ENCODE peak calls at places on chromosome 16, in nine cellular contexts. N is tibial nerve; Q is endodermal cell; D is heart left ventricle; C is CD8-positive, alpha-beta T cell; U is bronchial epithelial cell; R is mesendoderm; B is H1; O is ovary. K is an unnamed sample. For H3K27me3, the result is how much of the 10 kb centered on the place peaks cover.

GRCh38 chr16:9033125-9033830 is 58.2 kb upstream of the HAPSTR1 start:
- DNase-seq in N (no peak), U (peak), C (no peak), D (peak), B (peak), R (peak), Q (peak), O (no peak), K (peak)

GRCh38 chr16:30853758-30854157 is 40.1 kb downstream of the BCL7C start:
- DNase-seq in C (no peak), O (no peak), U (peak), B (no peak), R (no peak), D (no peak), N (no peak), Q (no peak), K (no peak)

GRCh38 chr16:46884513-46885293 is 541 bp downstream of the GPT2 start:
- DNase-seq in B (no peak), N (no peak), R (peak), Q (peak), D (no peak), C (no peak), U (no peak), O (peak), K (peak)

GRCh38 chr16:84262939-84263338 is 23.1 kb upstream of the KCNG4 start:
- DNase-seq in R (no peak), N (no peak), O (no peak), U (no peak), Q (no peak), D (no peak), C (no peak), B (no peak), K (no peak)

GRCh38 chr16:84446086-84446485 is 58.4 kb downstream of the MEAK7 start:
- DNase-seq in D (no peak), R (peak), Q (no peak), C (no peak), O (no peak), N (no peak), U (peak), B (no peak), K (no peak)

GRCh38 chr16:63612462-63613227 is 1509.2 kb downstream of the CDH11 start:
- DNase-seq in D (no peak), R (peak), Q (no peak), N (no peak), O (no peak), B (no peak), U (no peak), C (no peak), K (no peak)

GRCh38 chr16:48535831-48536599 is 74.0 kb downstream of the N4BP1 start:
- DNase-seq in B (no peak), D (peak), O (peak), R (no peak), Q (no peak), N (peak), U (peak), C (no peak), K (peak)

GRCh38 chr16:23072769-23073549 is 76.3 kb downstream of the USP31 start:
- DNase-seq in D (no peak), Q (no peak), U (peak), B (no peak), N (no peak), O (no peak), R (no peak), C (no peak), K (no peak)

GRCh38 chr16:66420396-66420795 is 6.7 kb upstream of the BEAN1 start:
- DNase-seq in Q (no peak), N (no peak), U (peak), O (no peak), C (no peak), D (no peak), B (no peak), R (no peak), K (no peak)

GRCh38 chr16:85986931-85987749 is 88.2 kb downstream of the IRF8 start:
- DNase-seq in R (no peak), C (peak), O (no peak), Q (peak), N (no peak), D (no peak), U (no peak), B (peak), K (peak)

GRCh38 chr16:57480754-57481230 is 5.5 kb downstream of the DOK4 start:
- DNase-seq in N (no peak), U (no peak), B (no peak), Q (no peak), D (no peak), O (peak), C (no peak), R (no peak), K (no peak)

GRCh38 chr16:66503030-66503429 is 46.9 kb downstream of the TK2 start:
- DNase-seq in R (no peak), Q (no peak), O (peak), N (peak), B (no peak), U (no peak), D (peak), C (no peak), K (peak)

GRCh38 chr16:47311738-47312505 is 148.9 kb downstream of the ITFG1 start:
- DNase-seq in B (no peak), C (no peak), U (peak), D (no peak), O (no peak), Q (peak), R (peak), N (no peak), K (peak)

GRCh38 chr16:1863681-1864460 is 8.1 kb downstream of the MEIOB start:
- DNase-seq in N (no peak), U (peak), B (no peak), Q (no peak), D (no peak), C (no peak), O (no peak), R (peak), K (no peak)

GRCh38 chr16:22029632-22030031 is 21.7 kb downstream of the MOSMO start:
- DNase-seq in N (no peak), C (no peak), U (no peak), O (no peak), R (no peak), Q (no peak), D (no peak), B (no peak), K (no peak)
- H3K4me3 ChIP-seq in N (no peak), C (no peak), U (no peak), O (no peak), R (no peak), Q (no peak), D (no peak), B (no peak), K (no peak)

GRCh38 chr16:67647681-67648080 is 2.7 kb downstream of the CARMIL2 start:
- DNase-seq in U (no peak), D (no peak), Q (no peak), R (no peak), O (no peak), N (no peak), B (no peak), C (no peak), K (no peak)
- H3K27me3 ChIP-seq in U (under half), D (under half), Q (under half), R (under half), O (under half), N (half or more), B (under half), C (under half), K (half or more)

GRCh38 chr16:19911747-19912146 is 27.1 kb upstream of the GPRC5B start:
- DNase-seq in R (no peak), U (no peak), B (no peak), O (no peak), D (no peak), N (no peak), Q (peak), C (no peak), K (no peak)

GRCh38 chr16:19911204-19911603 is 26.6 kb upstream of the GPRC5B start:
- DNase-seq in C (no peak), Q (no peak), R (no peak), D (no peak), U (no peak), N (no peak), B (no peak), O (no peak), K (no peak)

GRCh38 chr16:19908921-19909320 is 24.3 kb upstream of the GPRC5B start:
- DNase-seq in D (no peak), Q (no peak), U (no peak), B (no peak), R (no peak), O (no peak), N (no peak), C (no peak), K (no peak)

GRCh38 chr16:19909750-19910322 is 25.2 kb upstream of the GPRC5B start:
- DNase-seq in B (no peak), Q (no peak), C (no peak), N (no peak), R (peak), O (no peak), D (no peak), U (no peak), K (no peak)

GRCh38 chr16:19907161-19907992 is 22.7 kb upstream of the GPRC5B start:
- DNase-seq in O (peak), U (peak), N (peak), D (peak), R (peak), Q (peak), C (peak), B (peak), K (peak)
- H3K4me3 ChIP-seq in O (no peak), U (no peak), N (no peak), D (no peak), R (no peak), Q (no peak), C (no peak), B (no peak), K (no peak)

DNA sequence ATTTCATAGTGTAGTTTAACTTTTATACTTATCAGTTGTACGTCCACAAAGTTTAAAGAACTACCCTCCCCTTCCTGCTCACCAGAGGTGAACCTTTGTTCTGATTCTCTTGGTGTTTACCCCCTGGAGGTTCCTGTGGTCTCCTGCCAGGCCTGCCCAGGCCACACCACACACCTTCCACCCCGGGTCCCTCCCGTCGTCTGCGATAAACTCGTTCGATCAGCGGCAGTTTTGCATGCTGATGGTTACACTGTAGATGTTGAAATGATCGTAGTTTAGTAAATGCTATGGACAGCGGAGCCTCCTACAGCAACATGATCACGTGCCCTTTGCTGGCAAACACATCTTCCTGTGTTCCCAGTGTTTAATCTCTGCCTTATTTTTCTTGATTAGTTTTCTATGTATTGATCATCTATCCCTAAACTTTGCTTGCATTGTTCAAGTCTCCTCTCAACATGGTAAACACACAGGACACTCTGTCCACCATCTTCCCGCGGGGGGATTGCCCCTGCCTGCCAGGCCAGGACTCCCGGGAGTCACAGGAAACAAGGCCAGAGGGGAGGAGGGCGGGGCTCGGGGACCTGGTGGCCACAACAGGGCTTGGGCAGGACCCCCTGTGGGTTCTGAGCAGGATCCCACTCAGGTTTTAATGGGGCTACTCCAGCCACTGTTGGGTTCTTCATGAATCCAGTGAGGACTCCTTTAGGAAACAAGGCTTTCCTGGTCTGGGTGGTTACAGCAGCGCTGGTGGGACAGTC is 2.8 kb upstream of the ACSF3 start:
- DNase-seq in O (no peak), B (no peak), N (no peak), R (no peak), U (no peak), Q (no peak), C (no peak), D (no peak), K (no peak)
- H3K27me3 ChIP-seq in O (under half), B (under half), N (under half), R (under half), U (under half), Q (under half), C (under half), D (under half), K (under half)